ENCODE peak calls at places on chromosomes 4 and X, in nine cellular contexts. L is PC-9; J is GM12865; S is cardiac fibroblast; H is breast epithelium; G is pancreas; Z is kidney epithelial cell; Y is upper lobe of right lung; Q is CD8-positive, alpha-beta T cell. B is an unnamed sample.

GRCh38 chr4:52160859-52161258 is 109.8 kb downstream of the SPATA18 start:
- DNase-seq in L (no peak), G (no peak), J (no peak), Q (no peak), H (no peak), Z (no peak), Y (no peak), S (no peak), B (no peak)

GRCh38 chr4:109910261-109910660 is 2.4 kb upstream of the EGF start:
- DNase-seq in Y (no peak), Q (no peak), L (no peak), G (no peak), H (no peak), J (no peak), Z (no peak), S (no peak), B (no peak)

GRCh38 chrX:151753313-151754041 is 18.9 kb downstream of the CNGA2 start:
- DNase-seq in L (peak), Y (peak), S (peak), Q (no peak), G (peak), J (peak), Z (no peak), H (peak), B (no peak)

GRCh38 chr4:22315643-22316042 is 200.2 kb downstream of the ADGRA3 start:
- DNase-seq in Z (no peak), Y (no peak), S (peak), J (no peak), Q (no peak), L (no peak), G (no peak), H (no peak), B (no peak)

GRCh38 chr4:7014815-7015214 is 28.4 kb upstream of the TADA2B start:
- DNase-seq in L (no peak), J (no peak), Z (no peak), Q (no peak), S (no peak), H (no peak), Y (no peak), G (no peak), B (no peak)

GRCh38 chrX:19589105-19589504 is 73.8 kb upstream of the MAP3K15 start:
- DNase-seq in H (no peak), Y (peak), L (no peak), Q (no peak), G (no peak), Z (no peak), J (no peak), S (no peak), B (no peak)

GRCh38 chr4:213971-214370 is 89.7 kb downstream of the ZNF718 start:
- DNase-seq in G (no peak), S (no peak), H (no peak), J (no peak), Y (no peak), Q (no peak), L (no peak), Z (no peak), B (no peak)

GRCh38 chrX:8815460-8816065 is 14.4 kb upstream of the FAM9A start:
- DNase-seq in L (no peak), Q (peak), H (no peak), G (no peak), Z (no peak), S (peak), J (peak), Y (no peak), B (no peak)

GRCh38 chrX:21875013-21875412 is 19.2 kb downstream of the YY2 start:
- DNase-seq in Z (no peak), G (no peak), Q (no peak), L (no peak), J (no peak), S (no peak), Y (no peak), H (no peak), B (no peak)

GRCh38 chr4:70818173-70818856 is 21.4 kb downstream of the GRSF1 start:
- DNase-seq in J (peak), Y (no peak), S (no peak), G (no peak), L (no peak), Q (no peak), Z (no peak), H (no peak), B (no peak)

GRCh38 chr4:146269228-146269653 is 54.9 kb downstream of the REELD1 start:
- DNase-seq in Y (no peak), J (peak), Z (no peak), H (no peak), G (no peak), Q (no peak), S (no peak), L (no peak), B (no peak)

GRCh38 chr4:170497105-170497504 is 407.3 kb upstream of the AADAT start:
- DNase-seq in L (no peak), S (no peak), G (no peak), Z (no peak), J (peak), H (no peak), Y (no peak), Q (no peak), B (no peak)

GRCh38 chrX:115499112-115499805 is 61.7 kb upstream of the PLS3 start:
- DNase-seq in S (peak), Z (no peak), L (no peak), G (no peak), Q (no peak), Y (no peak), J (peak), H (no peak), B (no peak)

GRCh38 chr4:182770259-182770968 is 146.8 kb downstream of the DCTD start:
- DNase-seq in Y (no peak), G (no peak), L (no peak), Z (no peak), J (no peak), S (no peak), Q (no peak), H (no peak), B (no peak)

GRCh38 chr4:72909461-72909860 is 160.1 kb downstream of the COX18 start:
- DNase-seq in L (no peak), J (no peak), Z (no peak), Q (no peak), Y (no peak), G (no peak), S (no peak), H (no peak), B (no peak)

GRCh38 chrX:123331859-123332258 is 147.8 kb downstream of the GRIA3 start:
- DNase-seq in J (no peak), Q (no peak), H (no peak), G (no peak), Z (no peak), Y (no peak), S (no peak), L (no peak), B (no peak)

GRCh38 chr4:99856166-99856565 is 38.1 kb downstream of the LAMTOR3 start:
- DNase-seq in S (peak), Q (no peak), G (no peak), L (no peak), Y (no peak), H (no peak), Z (peak), J (no peak), B (no peak)

GRCh38 chr4:181528570-181529184 is 714.5 kb upstream of the TENM3 start:
- DNase-seq in Z (peak), G (peak), Y (peak), S (peak), J (peak), L (peak), Q (no peak), H (no peak), B (peak)

GRCh38 chr4:184747034-184747830 is 13.3 kb upstream of the CENPU start:
- DNase-seq in Q (no peak), G (peak), J (peak), H (peak), L (peak), S (no peak), Y (no peak), Z (no peak), B (no peak)

GRCh38 chr4:44725166-44725565 is 1.2 kb downstream of the GNPDA2 start:
- DNase-seq in S (peak), G (no peak), H (no peak), Y (no peak), Z (no peak), Q (no peak), L (no peak), J (peak), B (no peak)
- H3K4me3 ChIP-seq in S (peak), G (no peak), H (peak), Y (peak), Z (peak), Q (peak), L (peak), J (peak), B (peak)

GRCh38 chrX:96435636-96436035 is 249.0 kb upstream of the DIAPH2 start:
- DNase-seq in G (no peak), S (peak), J (no peak), Q (no peak), Y (no peak), H (no peak), Z (no peak), L (no peak), B (no peak)

GRCh38 chrX:96445531-96446065 is 239.0 kb upstream of the DIAPH2 start:
- DNase-seq in H (no peak), Q (no peak), G (no peak), Y (no peak), J (no peak), S (no peak), L (no peak), Z (no peak), B (no peak)

GRCh38 chrX:96436105-96436504 is 248.5 kb upstream of the DIAPH2 start:
- DNase-seq in Z (no peak), J (no peak), Q (no peak), S (peak), H (no peak), Y (no peak), G (no peak), L (no peak), B (no peak)

GRCh38 chrX:96438803-96439202 is 245.8 kb upstream of the DIAPH2 start:
- DNase-seq in Z (no peak), S (no peak), H (no peak), Y (no peak), J (no peak), L (no peak), Q (no peak), G (no peak), B (no peak)

DNA sequence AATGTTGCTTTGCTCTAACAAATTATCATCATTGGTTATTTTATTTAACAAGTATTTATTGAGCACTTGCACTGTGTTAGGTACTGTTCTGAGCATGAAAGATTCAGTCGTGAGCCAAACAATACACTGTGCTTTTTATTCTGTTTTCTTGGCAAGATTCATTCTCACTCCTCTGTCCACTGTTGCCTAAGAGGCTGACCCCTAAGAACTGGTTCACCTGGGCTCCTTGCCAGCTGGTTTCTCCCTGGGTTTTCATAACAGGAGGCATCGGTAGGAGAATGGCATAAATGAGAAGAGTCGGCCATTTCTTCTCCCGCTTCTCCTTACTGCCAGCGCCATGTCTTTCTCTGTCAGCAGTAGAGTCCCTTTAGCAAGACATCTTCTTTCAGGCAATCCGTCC is 243.7 kb upstream of the DIAPH2 start:
- DNase-seq in Y (no peak), Z (no peak), L (no peak), H (no peak), G (no peak), S (peak), J (no peak), Q (no peak), B (no peak)
- H3K4me3 ChIP-seq in Y (no peak), Z (no peak), L (no peak), H (no peak), G (no peak), S (no peak), J (no peak), Q (no peak), B (no peak)

GRCh38 chrX:40100141-40100536 is 2.4 kb upstream of the BCOR start:
- DNase-seq in Q (no peak), L (peak), G (peak), S (peak), J (peak), Z (no peak), H (no peak), Y (peak), B (no peak)

GRCh38 chrX:40099046-40099968 is 1.5 kb upstream of the BCOR start:
- DNase-seq in H (no peak), Q (peak), L (peak), G (peak), Z (no peak), J (peak), S (no peak), Y (peak), B (peak)

GRCh38 chrX:40100537-40101429 is 3.0 kb upstream of the BCOR start:
- DNase-seq in J (no peak), Z (no peak), H (no peak), L (no peak), G (no peak), S (no peak), Y (no peak), Q (no peak), B (no peak)

GRCh38 chrX:40102393-40103381 is 4.9 kb upstream of the BCOR start:
- DNase-seq in G (peak), S (no peak), Q (no peak), J (no peak), H (no peak), Z (no peak), Y (peak), L (no peak), B (no peak)

GRCh38 chrX:40101430-40101802 is 3.7 kb upstream of the BCOR start:
- DNase-seq in Q (no peak), Z (no peak), H (no peak), S (no peak), G (no peak), Y (no peak), L (no peak), J (no peak), B (no peak)
- H3K4me3 ChIP-seq in Q (no peak), Z (no peak), H (no peak), S (no peak), G (no peak), Y (no peak), L (no peak), J (no peak), B (no peak)

DNA sequence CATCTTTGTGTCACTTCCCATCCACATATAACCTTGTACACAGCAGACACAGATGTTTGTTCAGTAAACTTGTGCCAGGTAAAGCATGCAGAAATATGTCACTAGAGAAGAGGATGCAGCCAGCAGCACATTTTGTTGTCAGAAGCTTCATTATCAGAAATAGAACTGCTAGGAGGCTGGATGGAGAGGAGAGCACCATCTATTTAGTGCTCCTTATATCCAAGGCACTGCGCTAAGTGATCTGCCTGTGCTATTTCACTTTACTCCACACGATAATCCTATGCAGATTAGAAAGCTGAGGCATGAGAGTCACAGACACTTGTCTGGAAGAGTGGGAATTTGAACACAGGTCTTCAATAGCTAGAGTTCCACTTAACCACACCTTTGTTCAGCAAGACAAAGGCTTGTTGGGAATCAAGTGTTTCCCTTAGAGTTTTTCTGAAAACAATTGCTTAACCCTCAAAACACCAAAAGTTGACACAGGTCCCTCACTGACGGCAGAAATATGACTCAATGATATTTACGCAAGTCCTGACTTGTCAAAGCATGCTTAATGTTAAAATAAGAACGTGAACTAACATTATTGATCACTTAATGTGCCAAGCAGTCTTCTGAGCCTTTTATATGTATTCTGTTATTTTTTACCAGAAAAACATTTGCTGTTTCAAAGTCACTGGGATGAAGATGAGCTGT is 1.2 kb upstream of the QDPR start:
- DNase-seq in J (no peak), S (no peak), H (no peak), Z (no peak), L (no peak), Q (no peak), Y (no peak), G (no peak), B (no peak)
- H3K4me3 ChIP-seq in J (no peak), S (no peak), H (no peak), Z (no peak), L (no peak), Q (no peak), Y (no peak), G (no peak), B (no peak)

GRCh38 chr4:84482564-84483563 is 16.2 kb downstream of the NKX6-1 start:
- DNase-seq in Z (no peak), H (no peak), G (no peak), J (no peak), L (no peak), Y (peak), Q (no peak), S (peak), B (no peak)
- H3K4me3 ChIP-seq in Z (no peak), H (peak), G (no peak), J (no peak), L (no peak), Y (peak), Q (no peak), S (no peak), B (peak)

GRCh38 chrX:45760187-45760742 is 559.6 kb upstream of the DIPK2B start:
- DNase-seq in L (no peak), Y (no peak), Q (no peak), S (no peak), G (no peak), Z (no peak), H (no peak), J (no peak), B (no peak)
- H3K4me3 ChIP-seq in L (no peak), Y (no peak), Q (no peak), S (no peak), G (no peak), Z (no peak), H (no peak), J (no peak), B (no peak)

DNA sequence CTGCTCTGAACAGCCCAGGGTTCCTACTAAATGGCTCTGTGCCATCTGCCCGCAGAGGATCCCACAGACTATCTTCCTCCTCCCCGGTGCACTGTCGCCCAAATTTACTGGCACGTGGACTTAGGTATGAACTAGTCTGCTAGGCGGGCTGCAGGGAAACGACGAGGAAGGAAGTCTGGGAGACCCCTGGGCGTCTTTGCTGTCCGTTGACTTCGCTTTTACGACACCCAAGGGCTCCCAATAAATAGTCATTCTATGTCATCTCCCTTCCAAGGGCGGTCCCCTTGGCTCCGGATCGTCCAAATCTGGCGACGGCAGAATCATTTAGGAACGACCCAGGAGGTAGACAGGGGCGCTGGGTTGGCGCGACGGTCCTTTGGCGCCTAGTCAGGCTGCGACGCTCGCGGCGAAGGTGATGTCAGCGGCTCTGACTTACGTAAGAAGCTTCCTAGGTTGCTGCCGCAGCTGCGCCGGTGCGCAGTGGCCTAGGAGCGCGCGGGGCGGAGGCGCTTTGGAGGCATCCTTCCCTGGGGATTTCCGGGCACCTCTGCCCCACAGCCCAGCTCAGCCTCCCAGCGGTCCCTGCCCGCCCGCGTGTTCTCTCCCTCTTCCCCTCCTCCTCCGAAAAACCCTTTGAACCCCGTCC is 2.2 kb downstream of the NHS start:
- DNase-seq in S (no peak), Y (peak), Z (no peak), L (peak), Q (no peak), J (no peak), G (no peak), H (peak), B (peak)
- H3K4me3 ChIP-seq in S (peak), Y (peak), Z (peak), L (peak), Q (no peak), J (no peak), G (no peak), H (peak), B (peak)

GRCh38 chr4:176788248-176788647 is 4.5 kb downstream of the VEGFC start:
- DNase-seq in Y (no peak), Q (no peak), S (no peak), H (no peak), L (no peak), G (no peak), Z (no peak), J (no peak), B (no peak)
- H3K4me3 ChIP-seq in Y (no peak), Q (no peak), S (no peak), H (no peak), L (no peak), G (no peak), Z (no peak), J (no peak), B (no peak)

GRCh38 chr4:176793060-176793605 is 411 bp upstream of the VEGFC start:
- DNase-seq in L (no peak), G (no peak), Q (no peak), Z (no peak), J (no peak), Y (no peak), S (no peak), H (no peak), B (no peak)
- H3K4me3 ChIP-seq in L (peak), G (no peak), Q (no peak), Z (peak), J (no peak), Y (peak), S (peak), H (peak), B (peak)

GRCh38 chrX:153879741-153880439 is 6.1 kb downstream of the L1CAM start:
- DNase-seq in J (no peak), L (no peak), Q (no peak), G (no peak), Z (no peak), S (no peak), H (no peak), Y (no peak), B (no peak)
- H3K4me3 ChIP-seq in J (no peak), L (no peak), Q (no peak), G (no peak), Z (no peak), S (no peak), H (no peak), Y (no peak), B (no peak)